ENCODE peak calls at places on chromosomes 7 and 10, in four cellular contexts. L is substantia nigra, B is hippocampal formation, W is tibial nerve. G is an unnamed sample.

GRCh38 chr10:110733256-110733952 is 89.3 kb downstream of the RBM20 start:
- DNase-seq in W (no peak), L (no peak), B (no peak), G (no peak)

GRCh38 chr7:98372993-98373392 is 27.9 kb downstream of the BAIAP2L1 start:
- DNase-seq in L (no peak), W (no peak), B (no peak), G (no peak)

GRCh38 chr10:48406204-48406603 is 99.7 kb downstream of the MAPK8 start:
- DNase-seq in L (no peak), W (no peak), B (no peak), G (no peak)

GRCh38 chr10:42950606-42951485 is 126.0 kb upstream of the RET start:
- DNase-seq in B (no peak), W (no peak), L (no peak), G (no peak)

GRCh38 chr10:78454123-78454645 is 420.5 kb downstream of the RPS24 start:
- DNase-seq in W (no peak), L (no peak), B (no peak), G (no peak)

GRCh38 chr10:79399242-79399831 is 46.1 kb downstream of the ZCCHC24 start:
- DNase-seq in W (peak), B (peak), L (peak), G (peak)

GRCh38 chr10:123582084-123582989 is 83.8 kb upstream of the GPR26 start:
- DNase-seq in B (peak), L (peak), W (peak), G (peak)

GRCh38 chr10:2839081-2839725 is 228.1 kb upstream of the PFKP start:
- DNase-seq in W (no peak), B (no peak), L (no peak), G (no peak)

GRCh38 chr7:158646766-158647474 is 57.7 kb downstream of the NCAPG2 start:
- DNase-seq in W (no peak), B (no peak), L (no peak), G (no peak)

GRCh38 chr10:110220383-110220782 is 13.0 kb downstream of the MXI1 start:
- DNase-seq in L (no peak), B (peak), W (no peak), G (no peak)

G was measured in frontal cortex.